ENCODE peak calls at places on chromosomes 7 and 10, in seven cellular contexts. One of them, this sample, is unnamed.

GRCh38 chr7:118626739-118627138 is 402.2 kb downstream of the ANKRD7 start:
- DNase-seq in stomach: no peak
- DNase-seq in stimulated activated CD4-positive, alpha-beta T cell treated with anti-CD3 and anti-CD28 coated beads, TNF-alpha, amount 100 ng/mL, for 48 hours: no peak
- DNase-seq in mesothelial cell of epicardium: no peak
- DNase-seq in activated gamma-delta T cell treated with Interleukin-2 at 50 U/mL for 16 hours: no peak
- DNase-seq in activated naive CD4-positive, alpha-beta T cell: no peak
- DNase-seq in foreskin fibroblast: no peak
- DNase-seq in this sample: no peak

GRCh38 chr7:68014031-68014774 is 1017.6 kb downstream of the TYW1 start:
- DNase-seq in stomach: no peak
- DNase-seq in stimulated activated CD4-positive, alpha-beta T cell treated with anti-CD3 and anti-CD28 coated beads, TNF-alpha, amount 100 ng/mL, for 48 hours: no peak
- DNase-seq in mesothelial cell of epicardium: peak; percentile 29
- DNase-seq in activated gamma-delta T cell treated with Interleukin-2 at 50 U/mL for 16 hours: no peak
- DNase-seq in activated naive CD4-positive, alpha-beta T cell: no peak
- DNase-seq in foreskin fibroblast: no peak
- DNase-seq in this sample: no peak

GRCh38 chr10:70132098-70133029 is at the start of gene AIFM2:
- DNase-seq in stomach: peak; percentile 89
- DNase-seq in stimulated activated CD4-positive, alpha-beta T cell treated with anti-CD3 and anti-CD28 coated beads, TNF-alpha, amount 100 ng/mL, for 48 hours: peak; percentile 15
- DNase-seq in mesothelial cell of epicardium: peak; percentile 68
- DNase-seq in activated gamma-delta T cell treated with Interleukin-2 at 50 U/mL for 16 hours: peak; percentile 40
- DNase-seq in activated naive CD4-positive, alpha-beta T cell: peak; percentile 10
- DNase-seq in foreskin fibroblast: peak; percentile 93
- DNase-seq in this sample: peak; percentile 83

GRCh38 chr7:37467017-37467416 is 18.4 kb upstream of the ELMO1 start:
- DNase-seq in stomach: no peak
- DNase-seq in stimulated activated CD4-positive, alpha-beta T cell treated with anti-CD3 and anti-CD28 coated beads, TNF-alpha, amount 100 ng/mL, for 48 hours: no peak
- DNase-seq in mesothelial cell of epicardium: no peak
- DNase-seq in activated gamma-delta T cell treated with Interleukin-2 at 50 U/mL for 16 hours: no peak
- DNase-seq in activated naive CD4-positive, alpha-beta T cell: no peak
- DNase-seq in foreskin fibroblast: no peak
- DNase-seq in this sample: no peak

GRCh38 chr7:861222-861621 is 15.1 kb upstream of the GET4 start:
- DNase-seq in stomach: peak; percentile 73
- DNase-seq in stimulated activated CD4-positive, alpha-beta T cell treated with anti-CD3 and anti-CD28 coated beads, TNF-alpha, amount 100 ng/mL, for 48 hours: no peak
- DNase-seq in mesothelial cell of epicardium: no peak
- DNase-seq in activated gamma-delta T cell treated with Interleukin-2 at 50 U/mL for 16 hours: no peak
- DNase-seq in activated naive CD4-positive, alpha-beta T cell: no peak
- DNase-seq in foreskin fibroblast: no peak
- DNase-seq in this sample: no peak

GRCh38 chr10:119217937-119218579 is 10.7 kb downstream of the GRK5 start:
- DNase-seq in stomach: no peak
- DNase-seq in stimulated activated CD4-positive, alpha-beta T cell treated with anti-CD3 and anti-CD28 coated beads, TNF-alpha, amount 100 ng/mL, for 48 hours: no peak
- DNase-seq in mesothelial cell of epicardium: no peak
- DNase-seq in activated gamma-delta T cell treated with Interleukin-2 at 50 U/mL for 16 hours: no peak
- DNase-seq in activated naive CD4-positive, alpha-beta T cell: no peak
- DNase-seq in foreskin fibroblast: no peak
- DNase-seq in this sample: no peak

GRCh38 chr10:47027812-47028260 is 116.6 kb downstream of the PTPN20 start:
- DNase-seq in stomach: peak; percentile 16
- DNase-seq in stimulated activated CD4-positive, alpha-beta T cell treated with anti-CD3 and anti-CD28 coated beads, TNF-alpha, amount 100 ng/mL, for 48 hours: no peak
- DNase-seq in mesothelial cell of epicardium: peak; percentile 31
- DNase-seq in activated gamma-delta T cell treated with Interleukin-2 at 50 U/mL for 16 hours: no peak
- DNase-seq in activated naive CD4-positive, alpha-beta T cell: no peak
- DNase-seq in foreskin fibroblast: no peak
- DNase-seq in this sample: no peak

GRCh38 chr10:97442277-97442676 is 3.5 kb downstream of the EXOSC1 start:
- DNase-seq in stomach: no peak
- DNase-seq in stimulated activated CD4-positive, alpha-beta T cell treated with anti-CD3 and anti-CD28 coated beads, TNF-alpha, amount 100 ng/mL, for 48 hours: no peak
- DNase-seq in mesothelial cell of epicardium: no peak
- DNase-seq in activated gamma-delta T cell treated with Interleukin-2 at 50 U/mL for 16 hours: no peak
- DNase-seq in activated naive CD4-positive, alpha-beta T cell: no peak
- DNase-seq in foreskin fibroblast: no peak
- DNase-seq in this sample: no peak

GRCh38 chr7:82166666-82167065 is 276.9 kb downstream of the CACNA2D1 start:
- DNase-seq in stomach: no peak
- DNase-seq in stimulated activated CD4-positive, alpha-beta T cell treated with anti-CD3 and anti-CD28 coated beads, TNF-alpha, amount 100 ng/mL, for 48 hours: no peak
- DNase-seq in mesothelial cell of epicardium: no peak
- DNase-seq in activated gamma-delta T cell treated with Interleukin-2 at 50 U/mL for 16 hours: no peak
- DNase-seq in activated naive CD4-positive, alpha-beta T cell: no peak
- DNase-seq in foreskin fibroblast: no peak
- DNase-seq in this sample: no peak

GRCh38 chr10:12010353-12010752 is 32.3 kb downstream of the UPF2 start:
- DNase-seq in stomach: no peak
- DNase-seq in stimulated activated CD4-positive, alpha-beta T cell treated with anti-CD3 and anti-CD28 coated beads, TNF-alpha, amount 100 ng/mL, for 48 hours: no peak
- DNase-seq in mesothelial cell of epicardium: no peak
- DNase-seq in activated gamma-delta T cell treated with Interleukin-2 at 50 U/mL for 16 hours: no peak
- DNase-seq in activated naive CD4-positive, alpha-beta T cell: no peak
- DNase-seq in foreskin fibroblast: no peak
- DNase-seq in this sample: no peak